ENCODE peak calls at places on chromosomes 1 and 21, in six cellular contexts. M is astrocyte, R is MM.1S, U is neural progenitor cell, X is OCI-LY7, G is A549. K is an unnamed sample.

GRCh38 chr1:98921817-98922216 is 82.8 kb downstream of the PLPPR5 start:
- DNase-seq in M (no peak), R (no peak), U (no peak), X (no peak), G (no peak), K (no peak)

GRCh38 chr1:233993651-233994050 is 89.2 kb downstream of the SLC35F3 start:
- DNase-seq in M (peak), R (peak), U (no peak), X (no peak), G (no peak), K (no peak)

GRCh38 chr1:220300442-220301121 is 28.3 kb upstream of the RAB3GAP2 start:
- DNase-seq in M (peak), R (peak), U (peak), X (no peak), G (no peak), K (no peak)

GRCh38 chr1:185880779-185881333 is 146.7 kb downstream of the HMCN1 start:
- DNase-seq in M (no peak), R (no peak), U (no peak), X (no peak), G (no peak), K (no peak)

GRCh38 chr1:51897699-51898031 is 19.1 kb upstream of the NRDC start:
- DNase-seq in M (peak), R (no peak), U (no peak), X (no peak), G (peak), K (no peak)

GRCh38 chr1:109198043-109198695 is 15.5 kb upstream of the SARS1 start:
- DNase-seq in M (peak), R (no peak), U (no peak), X (no peak), G (peak), K (no peak)

GRCh38 chr21:38869946-38870345 is 64.2 kb downstream of the ETS2 start:
- DNase-seq in M (no peak), R (no peak), U (no peak), X (no peak), G (no peak), K (no peak)

GRCh38 chr1:53344921-53345838 is 17.3 kb upstream of the LRP8 start:
- DNase-seq in M (no peak), R (no peak), U (no peak), X (no peak), G (no peak), K (no peak)

GRCh38 chr1:101163406-101163770 is 73.4 kb upstream of the S1PR1 start:
- DNase-seq in M (no peak), R (no peak), U (no peak), X (no peak), G (no peak), K (no peak)

GRCh38 chr1:201708085-201708512 is 120.9 kb upstream of the IPO9 start:
- DNase-seq in M (peak), R (peak), U (no peak), X (no peak), G (no peak), K (no peak)

GRCh38 chr1:117739516-117739915 is 133.7 kb downstream of the TENT5C start:
- DNase-seq in M (no peak), R (no peak), U (no peak), X (no peak), G (no peak), K (no peak)

GRCh38 chr1:175319112-175319911 is 126.7 kb upstream of the KIAA0040 start:
- DNase-seq in M (peak), R (peak), U (peak), X (peak), G (peak), K (peak)

GRCh38 chr1:114427612-114428011 is 83.4 kb downstream of the TRIM33 start:
- DNase-seq in M (no peak), R (no peak), U (no peak), X (no peak), G (no peak), K (no peak)

GRCh38 chr1:108801101-108801500 is 54.6 kb downstream of the STXBP3 start:
- DNase-seq in M (peak), R (no peak), U (no peak), X (no peak), G (no peak), K (no peak)

GRCh38 chr1:159408862-159409400 is 23.1 kb upstream of the OR10J4 start:
- DNase-seq in M (no peak), R (no peak), U (no peak), X (no peak), G (no peak), K (no peak)

GRCh38 chr1:68600049-68600661 is 103.3 kb upstream of the DEPDC1 start:
- DNase-seq in M (no peak), R (peak), U (peak), X (peak), G (no peak), K (peak)

GRCh38 chr1:94209425-94209824 is 28.0 kb downstream of the ARHGAP29 start:
- DNase-seq in M (peak), R (no peak), U (no peak), X (no peak), G (no peak), K (no peak)

GRCh38 chr1:63920154-63921117 is 146.6 kb downstream of the ROR1 start:
- DNase-seq in M (peak), R (peak), U (no peak), X (no peak), G (peak), K (peak)

GRCh38 chr1:91993256-91993655 is 36.5 kb upstream of the EPHX4 start:
- DNase-seq in M (no peak), R (no peak), U (no peak), X (no peak), G (no peak), K (no peak)

GRCh38 chr21:31248598-31248997 is 95.5 kb downstream of the TIAM1 start:
- DNase-seq in M (peak), R (no peak), U (no peak), X (no peak), G (no peak), K (no peak)

GRCh38 chr1:23421343-23421742 is 3.2 kb downstream of the TCEA3 start:
- DNase-seq in M (no peak), R (no peak), U (no peak), X (no peak), G (no peak), K (no peak)

GRCh38 chr1:219699870-219700269 is 87.0 kb upstream of the ZC3H11B start:
- DNase-seq in M (peak), R (no peak), U (no peak), X (no peak), G (no peak), K (no peak)

GRCh38 chr1:73947009-73947408 is 251.0 kb downstream of the LRRIQ3 start:
- DNase-seq in M (no peak), R (no peak), U (no peak), X (no peak), G (no peak), K (no peak)

GRCh38 chr1:145977486-145978476 is 13.3 kb downstream of the POLR3GL start:
- DNase-seq in M (peak), R (peak), U (peak), X (peak), G (peak), K (peak)

GRCh38 chr1:24036080-24036479 is 56.0 kb upstream of the SRSF10 start:
- DNase-seq in M (no peak), R (no peak), U (no peak), X (no peak), G (no peak), K (no peak)

GRCh38 chr1:46223472-46223943 is 20.4 kb downstream of the LURAP1 start:
- DNase-seq in M (peak), R (peak), U (peak), X (peak), G (peak), K (peak)

GRCh38 chr1:247936415-247936814 is 11.7 kb downstream of the OR2AJ1 start:
- DNase-seq in M (no peak), R (no peak), U (no peak), X (no peak), G (no peak), K (no peak)

GRCh38 chr1:50704126-50704525 is 255.9 kb downstream of the FAF1 start:
- DNase-seq in M (no peak), R (no peak), U (peak), X (peak), G (peak), K (peak)

GRCh38 chr1:227764019-227764391 is 28.8 kb downstream of the SNAP47 start:
- DNase-seq in M (peak), R (no peak), U (no peak), X (no peak), G (peak), K (no peak)

GRCh38 chr1:106952766-106953165 is 103.7 kb upstream of the PRMT6 start:
- DNase-seq in M (peak), R (no peak), U (no peak), X (no peak), G (no peak), K (no peak)

GRCh38 chr1:26602378-26602959 is 72.9 kb downstream of the RPS6KA1 start:
- DNase-seq in M (peak), R (peak), U (peak), X (peak), G (peak), K (peak)

GRCh38 chr1:148333875-148334338 is 149.2 kb downstream of the PPIAL4G start:
- DNase-seq in M (no peak), R (no peak), U (no peak), X (no peak), G (no peak), K (peak)

GRCh38 chr1:24108334-24109165 is 3.4 kb downstream of the MYOM3 start:
- DNase-seq in M (peak), R (no peak), U (no peak), X (no peak), G (peak), K (no peak)

GRCh38 chr1:51535006-51535592 is 16.0 kb upstream of the EPS15 start:
- DNase-seq in M (peak), R (peak), U (peak), X (peak), G (peak), K (peak)

GRCh38 chr1:11862890-11863289 is 4.1 kb upstream of the NPPB start:
- DNase-seq in M (no peak), R (no peak), U (no peak), X (no peak), G (no peak), K (no peak)

GRCh38 chr1:160981584-160982411 is 27.2 kb upstream of the ITLN2 start:
- DNase-seq in M (no peak), R (no peak), U (peak), X (no peak), G (no peak), K (no peak)
- H3K4me2 ChIP-seq in M (peak), R (peak), U (peak), X (no peak), G (no peak), K (no peak)

DNA sequence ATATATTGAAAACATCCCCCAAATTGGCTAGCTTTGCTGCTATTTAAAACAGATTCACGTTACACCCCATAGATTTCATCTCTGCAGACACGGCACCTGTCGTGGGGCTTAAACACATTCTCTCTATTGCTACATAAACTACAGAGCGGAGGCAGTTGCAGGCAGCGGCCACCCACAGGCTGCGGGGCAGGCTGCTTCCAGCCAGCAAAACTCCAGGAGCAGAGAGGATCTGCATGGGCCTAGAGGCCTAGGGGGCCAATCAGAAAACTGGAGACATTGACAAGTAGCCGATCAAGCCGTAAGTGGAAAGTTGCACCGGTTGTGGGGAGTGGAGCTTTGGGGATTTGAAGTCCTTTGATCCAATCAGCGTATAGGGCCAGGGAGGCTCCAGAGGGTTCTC is 129.0 kb upstream of the KLHDC7A start:
- DNase-seq in M (no peak), R (no peak), U (peak), X (no peak), G (no peak), K (no peak)
- H3K27ac ChIP-seq in M (no peak), R (no peak), U (no peak), X (no peak), G (no peak), K (no peak)

DNA sequence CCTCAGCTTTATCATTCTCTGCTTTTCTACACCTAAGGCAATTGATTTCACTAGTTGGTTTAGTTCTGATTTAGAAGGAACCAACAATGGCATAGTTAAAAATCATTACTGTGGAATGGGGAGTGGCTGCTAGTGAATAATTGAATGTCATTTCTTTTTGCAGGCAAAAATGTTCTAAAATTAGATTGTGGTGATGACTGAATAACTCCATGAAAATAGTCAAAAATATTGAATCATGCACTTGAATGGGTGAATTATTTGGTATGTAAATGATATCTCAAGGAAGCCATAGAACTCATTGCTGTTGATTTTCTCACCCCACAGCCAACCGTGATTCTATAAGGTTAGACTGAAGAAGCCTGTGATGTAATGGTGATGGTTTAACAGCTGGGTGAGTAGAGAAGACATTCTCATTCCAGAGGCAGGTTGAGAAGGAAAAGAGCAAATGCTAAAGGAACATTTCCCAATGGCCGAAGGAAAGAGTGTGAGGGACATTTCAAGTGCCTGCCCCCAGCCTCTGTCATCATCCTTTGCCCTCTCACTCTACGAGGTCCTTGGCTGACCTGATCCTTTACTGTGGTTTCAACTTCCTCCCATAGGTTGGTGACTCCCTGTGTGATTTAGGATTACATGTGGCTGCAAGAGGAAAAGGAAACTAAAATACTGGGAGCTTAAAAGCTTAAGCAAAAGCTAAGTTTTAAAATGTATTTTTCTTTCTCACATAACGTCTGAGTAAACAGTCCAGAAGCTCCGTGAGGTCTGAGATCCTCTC is 12.5 kb downstream of the OVAAL start:
- DNase-seq in M (peak), R (no peak), U (no peak), X (no peak), G (no peak), K (no peak)
- H3K4me2 ChIP-seq in M (peak), R (no peak), U (no peak), X (no peak), G (no peak), K (no peak)

GRCh38 chr1:16921391-16922185 is at the start of gene CROCC:
- DNase-seq in M (no peak), R (no peak), U (peak), X (peak), G (no peak), K (peak)
- H3K27ac ChIP-seq in M (no peak), R (no peak), U (peak), X (peak), G (no peak), K (no peak)